ENCODE peak calls at places on chromosomes 12 and 14, in ten cellular contexts. R is Peyer's patch, I is NCI-H510A, B is pons, N is C1 segment of cervical spinal cord, Z is adrenal gland, D is PC-9, W is spleen, G is HFFc6, F is NCI-H345. S is an unnamed sample.

GRCh38 chr12:124750149-124750656 is 113.5 kb downstream of the SCARB1 start:
- DNase-seq in W (no peak), N (no peak), D (no peak), G (no peak), B (no peak), F (no peak), Z (no peak), R (no peak), I (no peak), S (no peak)

GRCh38 chr12:121033625-121034349 is 5.3 kb downstream of the OASL start:
- DNase-seq in I (no peak), D (peak; percentile 91), R (no peak), Z (no peak), B (no peak), F (no peak), W (no peak), G (peak; percentile 46), N (no peak), S (peak; percentile 36)

GRCh38 chr14:74418031-74418430 is 8.0 kb downstream of the SYNDIG1L start:
- DNase-seq in N (no peak), B (peak; percentile 61), Z (no peak), D (no peak), R (no peak), I (no peak), G (no peak), W (no peak), F (no peak), S (no peak)

GRCh38 chr14:56325251-56325839 is 207.1 kb downstream of the PELI2 start:
- DNase-seq in G (peak; percentile 6), R (no peak), Z (no peak), W (no peak), B (no peak), I (no peak), N (no peak), D (no peak), F (no peak), S (no peak)

GRCh38 chr14:23640524-23641141 is 4.5 kb downstream of the DHRS2 start:
- DNase-seq in R (no peak), B (peak; percentile 22), W (no peak), Z (peak; percentile 84), G (peak; percentile 40), N (peak; percentile 48), D (peak; percentile 74), I (no peak), F (peak; percentile 59), S (peak; percentile 63)

GRCh38 chr12:93122089-93122488 is 193.0 kb upstream of the EEA1 start:
- DNase-seq in I (no peak), N (no peak), B (no peak), R (no peak), D (peak; percentile 42), F (no peak), Z (no peak), W (no peak), G (peak; percentile 74), S (peak; percentile 47)

GRCh38 chr14:20873370-20874177 is 17.6 kb upstream of the RNASE3 start:
- DNase-seq in D (peak; percentile 37), Z (peak; percentile 87), N (no peak), B (peak; percentile 72), F (no peak), R (peak; percentile 90), I (no peak), G (peak; percentile 43), W (peak; percentile 95), S (peak; percentile 63)

GRCh38 chr14:30876692-30877091 is 2.3 kb downstream of the COCH start:
- DNase-seq in R (no peak), G (no peak), D (no peak), N (no peak), B (no peak), Z (no peak), W (no peak), F (no peak), I (no peak), S (no peak)

GRCh38 chr14:55832122-55832911 is 252.3 kb downstream of the KTN1 start:
- DNase-seq in I (no peak), R (peak; percentile 52), B (no peak), F (no peak), N (no peak), Z (no peak), W (no peak), G (no peak), D (peak; percentile 86), S (no peak)

GRCh38 chr14:67644428-67644827 is 24.7 kb downstream of the ARG2 start:
- DNase-seq in B (no peak), N (peak; percentile 3), I (no peak), R (no peak), G (no peak), D (no peak), W (no peak), Z (no peak), F (no peak), S (no peak)

GRCh38 chr14:54338696-54339317 is 58.0 kb upstream of the CDKN3 start:
- DNase-seq in G (peak; percentile 18), I (no peak), D (peak; percentile 57), Z (no peak), B (peak; percentile 19), N (peak; percentile 2), R (no peak), F (no peak), W (no peak), S (peak; percentile 52)

GRCh38 chr12:132946507-132946820 is 9.6 kb downstream of the ZNF605 start:
- DNase-seq in R (no peak), F (no peak), G (no peak), Z (no peak), I (no peak), N (no peak), W (no peak), B (no peak), D (no peak), S (no peak)

GRCh38 chr12:56220611-56221232 is 1.0 kb downstream of the RNF41 start:
- DNase-seq in Z (no peak), R (peak; percentile 66), I (no peak), D (no peak), G (peak; percentile 39), W (no peak), B (peak; percentile 54), N (no peak), F (no peak), S (peak; percentile 43)

GRCh38 chr14:103696027-103696402 is 19.2 kb downstream of the XRCC3 start:
- DNase-seq in Z (no peak), D (no peak), R (peak; percentile 39), G (no peak), N (no peak), F (no peak), W (peak; percentile 47), I (no peak), B (no peak), S (no peak)

GRCh38 chr12:62637679-62638078 is 171.1 kb downstream of the MON2 start:
- DNase-seq in I (no peak), N (no peak), B (no peak), Z (no peak), W (no peak), G (no peak), D (no peak), R (no peak), F (no peak), S (no peak)

GRCh38 chr12:116390656-116391335 is 113.3 kb upstream of the MED13L start:
- DNase-seq in W (peak; percentile 8), Z (no peak), B (no peak), R (no peak), F (no peak), G (peak; percentile 24), N (no peak), I (no peak), D (peak; percentile 78), S (no peak)

GRCh38 chr12:93808169-93808899 is 131.2 kb downstream of the CRADD start:
- DNase-seq in I (no peak), D (no peak), R (no peak), Z (no peak), N (no peak), W (no peak), G (no peak), F (no peak), B (no peak), S (no peak)

GRCh38 chr12:13425766-13426165 is 229.2 kb downstream of the EMP1 start:
- DNase-seq in D (peak; percentile 50), Z (no peak), N (no peak), B (no peak), I (no peak), G (peak; percentile 50), R (no peak), W (no peak), F (no peak), S (peak; percentile 89)

GRCh38 chr12:56137853-56138571 is 9.9 kb downstream of the ESYT1 start:
- DNase-seq in N (no peak), B (no peak), Z (no peak), W (no peak), F (no peak), D (no peak), I (no peak), R (no peak), G (no peak), S (no peak)

GRCh38 chr14:43896044-43896443 is 611.0 kb downstream of the FSCB start:
- DNase-seq in D (no peak), B (no peak), Z (no peak), G (no peak), F (no peak), I (no peak), W (no peak), R (no peak), N (no peak), S (no peak)

S was measured in AG08395.